ENCODE peak calls at places on chromosomes 16 and 17, in six cellular contexts. B is activated CD4-positive, alpha-beta T cell treated with anti-CD3 and anti-CD28 coated beads, Interleukin-2, amount 50 U/mL, for 1 hour; R is M059J; E is EL; L is activated T-helper 1 cell treated with anti-CD3 and anti-CD28 coated beads, Interleukin-2, amount 50 U/mL, for 16 hours; Z is NCI-H187 treated with DMSO at 0.1 percent for 48 hours. Y is an unnamed sample.

GRCh38 chr16:50575743-50576142 is 27.5 kb downstream of the NKD1 start:
- DNase-seq in B (no peak), R (no peak), E (no peak), L (no peak), Z (no peak), Y (no peak)

GRCh38 chr17:8726477-8726876 is 18.2 kb downstream of the CCDC42 start:
- DNase-seq in B (no peak), R (no peak), E (no peak), L (no peak), Z (no peak), Y (no peak)

GRCh38 chr17:20955437-20956323 is 87.1 kb downstream of the USP22 start:
- DNase-seq in B (no peak), R (peak), E (peak), L (no peak), Z (no peak), Y (peak)

GRCh38 chr17:48825446-48826381 is 5.1 kb upstream of the CALCOCO2 start:
- DNase-seq in B (no peak), R (peak), E (peak), L (no peak), Z (no peak), Y (peak)

GRCh38 chr16:50644730-50645129 is 36.4 kb downstream of the SNX20 start:
- DNase-seq in B (peak), R (peak), E (peak), L (no peak), Z (no peak), Y (peak)

GRCh38 chr17:27321372-27321771 is 27.5 kb downstream of the WSB1 start:
- DNase-seq in B (no peak), R (no peak), E (no peak), L (no peak), Z (no peak), Y (no peak)

GRCh38 chr17:82657926-82658325 is 9.7 kb upstream of the WDR45B start:
- DNase-seq in B (no peak), R (no peak), E (no peak), L (no peak), Z (no peak), Y (no peak)

GRCh38 chr17:13413001-13413400 is 188.7 kb downstream of the HS3ST3A1 start:
- DNase-seq in B (no peak), R (peak), E (peak), L (no peak), Z (no peak), Y (no peak)

GRCh38 chr17:17205368-17206148 is 575 bp downstream of the PLD6 start:
- DNase-seq in B (peak), R (no peak), E (peak), L (peak), Z (no peak), Y (peak)

GRCh38 chr16:641326-642188 is at the start of gene MCRIP2:
- DNase-seq in B (peak), R (peak), E (peak), L (peak), Z (no peak), Y (peak)

GRCh38 chr16:24728011-24728410 is 1.4 kb upstream of the TNRC6A start:
- DNase-seq in B (no peak), R (no peak), E (no peak), L (no peak), Z (no peak), Y (no peak)

GRCh38 chr17:79809530-79810137 is 12.8 kb upstream of the CBX8 start:
- DNase-seq in B (no peak), R (no peak), E (no peak), L (no peak), Z (no peak), Y (no peak)

GRCh38 chr16:70809392-70810060 is 8.6 kb upstream of the VAC14 start:
- DNase-seq in B (no peak), R (peak), E (no peak), L (no peak), Z (no peak), Y (no peak)

GRCh38 chr17:64095144-64095882 is 34.6 kb downstream of the ERN1 start:
- DNase-seq in B (no peak), R (no peak), E (no peak), L (no peak), Z (no peak), Y (no peak)

GRCh38 chr16:66277311-66278070 is 89.0 kb upstream of the CDH5 start:
- DNase-seq in B (no peak), R (no peak), E (no peak), L (no peak), Z (no peak), Y (no peak)